ENCODE peak calls at places on chromosomes 5 and 9, in eight cellular contexts. One of them, this sample, is unnamed.

GRCh38 chr9:124040935-124041816 is 29.6 kb downstream of the LHX2 start:
- DNase-seq in cardiac septum: no peak
- DNase-seq in foreskin fibroblast: peak; percentile 38
- DNase-seq in GM12891: peak; percentile 91
- DNase-seq in GM12865: peak; percentile 36
- DNase-seq in stimulated activated CD4-positive, alpha-beta T cell treated with anti-CD3 and anti-CD28 coated beads, Interleukin-1b, Interleukin-23, amount 100 ng/mL, for 4 hours: no peak
- DNase-seq in AG08396: peak; percentile 85
- DNase-seq in activated T-cell treated with anti-CD3 and anti-CD28 coated beads, Interleukin-2, amount 50 U/mL, for 72 hours: peak; percentile 46
- DNase-seq in this sample: peak; percentile 12

GRCh38 chr5:53246042-53246836 is 136.7 kb upstream of the MOCS2 start:
- DNase-seq in AG08396: peak; percentile 62
- DNase-seq in foreskin fibroblast: peak; percentile 88
- DNase-seq in GM12865: no peak
- DNase-seq in cardiac septum: no peak
- DNase-seq in activated T-cell treated with anti-CD3 and anti-CD28 coated beads, Interleukin-2, amount 50 U/mL, for 72 hours: no peak
- DNase-seq in stimulated activated CD4-positive, alpha-beta T cell treated with anti-CD3 and anti-CD28 coated beads, Interleukin-1b, Interleukin-23, amount 100 ng/mL, for 4 hours: no peak
- DNase-seq in GM12891: no peak
- DNase-seq in this sample: no peak

GRCh38 chr9:2872307-2872940 is 28.5 kb upstream of the PUM3 start:
- DNase-seq in stimulated activated CD4-positive, alpha-beta T cell treated with anti-CD3 and anti-CD28 coated beads, Interleukin-1b, Interleukin-23, amount 100 ng/mL, for 4 hours: no peak
- DNase-seq in cardiac septum: no peak
- DNase-seq in AG08396: no peak
- DNase-seq in activated T-cell treated with anti-CD3 and anti-CD28 coated beads, Interleukin-2, amount 50 U/mL, for 72 hours: no peak
- DNase-seq in GM12865: no peak
- DNase-seq in GM12891: no peak
- DNase-seq in foreskin fibroblast: peak; percentile 58
- DNase-seq in this sample: no peak

GRCh38 chr9:4970970-4971641 is 14.0 kb upstream of the JAK2 start:
- DNase-seq in foreskin fibroblast: no peak
- DNase-seq in cardiac septum: no peak
- DNase-seq in stimulated activated CD4-positive, alpha-beta T cell treated with anti-CD3 and anti-CD28 coated beads, Interleukin-1b, Interleukin-23, amount 100 ng/mL, for 4 hours: peak; percentile 45
- DNase-seq in GM12865: peak; percentile 86
- DNase-seq in AG08396: no peak
- DNase-seq in activated T-cell treated with anti-CD3 and anti-CD28 coated beads, Interleukin-2, amount 50 U/mL, for 72 hours: peak; percentile 81
- DNase-seq in GM12891: no peak
- DNase-seq in this sample: peak; percentile 54

GRCh38 chr9:87615547-87616148 is 110.3 kb upstream of the CTSL start:
- DNase-seq in AG08396: no peak
- DNase-seq in activated T-cell treated with anti-CD3 and anti-CD28 coated beads, Interleukin-2, amount 50 U/mL, for 72 hours: no peak
- DNase-seq in GM12891: no peak
- DNase-seq in foreskin fibroblast: no peak
- DNase-seq in GM12865: no peak
- DNase-seq in stimulated activated CD4-positive, alpha-beta T cell treated with anti-CD3 and anti-CD28 coated beads, Interleukin-1b, Interleukin-23, amount 100 ng/mL, for 4 hours: no peak
- DNase-seq in cardiac septum: no peak
- DNase-seq in this sample: no peak

GRCh38 chr5:107955321-107955720 is 284.6 kb upstream of the EFNA5 start:
- DNase-seq in cardiac septum: no peak
- DNase-seq in GM12891: no peak
- DNase-seq in foreskin fibroblast: no peak
- DNase-seq in activated T-cell treated with anti-CD3 and anti-CD28 coated beads, Interleukin-2, amount 50 U/mL, for 72 hours: no peak
- DNase-seq in AG08396: no peak
- DNase-seq in stimulated activated CD4-positive, alpha-beta T cell treated with anti-CD3 and anti-CD28 coated beads, Interleukin-1b, Interleukin-23, amount 100 ng/mL, for 4 hours: no peak
- DNase-seq in GM12865: no peak
- DNase-seq in this sample: no peak

GRCh38 chr5:179378441-179379271 is 33.4 kb upstream of the ADAMTS2 start:
- DNase-seq in foreskin fibroblast: peak; percentile 84
- DNase-seq in AG08396: no peak
- DNase-seq in GM12865: no peak
- DNase-seq in stimulated activated CD4-positive, alpha-beta T cell treated with anti-CD3 and anti-CD28 coated beads, Interleukin-1b, Interleukin-23, amount 100 ng/mL, for 4 hours: no peak
- DNase-seq in activated T-cell treated with anti-CD3 and anti-CD28 coated beads, Interleukin-2, amount 50 U/mL, for 72 hours: no peak
- DNase-seq in cardiac septum: no peak
- DNase-seq in GM12891: no peak
- DNase-seq in this sample: no peak

GRCh38 chr9:84974258-84974657 is 304.7 kb downstream of the NTRK2 start:
- DNase-seq in activated T-cell treated with anti-CD3 and anti-CD28 coated beads, Interleukin-2, amount 50 U/mL, for 72 hours: no peak
- DNase-seq in GM12865: no peak
- DNase-seq in cardiac septum: no peak
- DNase-seq in stimulated activated CD4-positive, alpha-beta T cell treated with anti-CD3 and anti-CD28 coated beads, Interleukin-1b, Interleukin-23, amount 100 ng/mL, for 4 hours: no peak
- DNase-seq in foreskin fibroblast: no peak
- DNase-seq in AG08396: no peak
- DNase-seq in GM12891: no peak
- DNase-seq in this sample: no peak

GRCh38 chr9:108580021-108580439 is 275.8 kb downstream of the ACTL7B start:
- DNase-seq in foreskin fibroblast: peak; percentile 72
- DNase-seq in cardiac septum: no peak
- DNase-seq in AG08396: no peak
- DNase-seq in stimulated activated CD4-positive, alpha-beta T cell treated with anti-CD3 and anti-CD28 coated beads, Interleukin-1b, Interleukin-23, amount 100 ng/mL, for 4 hours: no peak
- DNase-seq in GM12891: no peak
- DNase-seq in GM12865: no peak
- DNase-seq in activated T-cell treated with anti-CD3 and anti-CD28 coated beads, Interleukin-2, amount 50 U/mL, for 72 hours: no peak
- DNase-seq in this sample: no peak

GRCh38 chr9:114836769-114837168 is 30.9 kb upstream of the TNFSF15 start:
- DNase-seq in AG08396: no peak
- DNase-seq in foreskin fibroblast: peak; percentile 47
- DNase-seq in GM12865: no peak
- DNase-seq in GM12891: no peak
- DNase-seq in activated T-cell treated with anti-CD3 and anti-CD28 coated beads, Interleukin-2, amount 50 U/mL, for 72 hours: peak; percentile 53
- DNase-seq in stimulated activated CD4-positive, alpha-beta T cell treated with anti-CD3 and anti-CD28 coated beads, Interleukin-1b, Interleukin-23, amount 100 ng/mL, for 4 hours: no peak
- DNase-seq in cardiac septum: no peak
- DNase-seq in this sample: no peak

GRCh38 chr5:55625913-55626312 is 86.2 kb downstream of the SLC38A9 start:
- DNase-seq in cardiac septum: no peak
- DNase-seq in GM12865: peak; percentile 4
- DNase-seq in activated T-cell treated with anti-CD3 and anti-CD28 coated beads, Interleukin-2, amount 50 U/mL, for 72 hours: no peak
- DNase-seq in foreskin fibroblast: no peak
- DNase-seq in stimulated activated CD4-positive, alpha-beta T cell treated with anti-CD3 and anti-CD28 coated beads, Interleukin-1b, Interleukin-23, amount 100 ng/mL, for 4 hours: no peak
- DNase-seq in GM12891: no peak
- DNase-seq in AG08396: no peak
- DNase-seq in this sample: no peak

GRCh38 chr9:470041-470781 is 255.5 kb downstream of the DOCK8 start:
- DNase-seq in activated T-cell treated with anti-CD3 and anti-CD28 coated beads, Interleukin-2, amount 50 U/mL, for 72 hours: peak; percentile 91
- DNase-seq in GM12865: peak; percentile 94
- DNase-seq in cardiac septum: peak; percentile 95
- DNase-seq in GM12891: peak; percentile 66
- DNase-seq in AG08396: peak; percentile 90
- DNase-seq in foreskin fibroblast: peak; percentile 74
- DNase-seq in stimulated activated CD4-positive, alpha-beta T cell treated with anti-CD3 and anti-CD28 coated beads, Interleukin-1b, Interleukin-23, amount 100 ng/mL, for 4 hours: peak; percentile 95
- DNase-seq in this sample: peak; percentile 89

GRCh38 chr9:14014209-14014608 is 299.7 kb downstream of the NFIB start:
- DNase-seq in GM12891: no peak
- DNase-seq in AG08396: no peak
- DNase-seq in stimulated activated CD4-positive, alpha-beta T cell treated with anti-CD3 and anti-CD28 coated beads, Interleukin-1b, Interleukin-23, amount 100 ng/mL, for 4 hours: no peak
- DNase-seq in cardiac septum: no peak
- DNase-seq in activated T-cell treated with anti-CD3 and anti-CD28 coated beads, Interleukin-2, amount 50 U/mL, for 72 hours: no peak
- DNase-seq in foreskin fibroblast: no peak
- DNase-seq in GM12865: no peak
- DNase-seq in this sample: no peak

GRCh38 chr9:12666813-12667212 is 26.4 kb upstream of the TYRP1 start:
- DNase-seq in activated T-cell treated with anti-CD3 and anti-CD28 coated beads, Interleukin-2, amount 50 U/mL, for 72 hours: no peak
- DNase-seq in cardiac septum: no peak
- DNase-seq in foreskin fibroblast: no peak
- DNase-seq in GM12891: no peak
- DNase-seq in GM12865: no peak
- DNase-seq in AG08396: no peak
- DNase-seq in stimulated activated CD4-positive, alpha-beta T cell treated with anti-CD3 and anti-CD28 coated beads, Interleukin-1b, Interleukin-23, amount 100 ng/mL, for 4 hours: no peak
- DNase-seq in this sample: no peak

GRCh38 chr5:123496892-123497291 is 15.1 kb upstream of the CSNK1G3 start:
- DNase-seq in GM12891: no peak
- DNase-seq in cardiac septum: no peak
- DNase-seq in foreskin fibroblast: peak; percentile 65
- DNase-seq in stimulated activated CD4-positive, alpha-beta T cell treated with anti-CD3 and anti-CD28 coated beads, Interleukin-1b, Interleukin-23, amount 100 ng/mL, for 4 hours: no peak
- DNase-seq in AG08396: no peak
- DNase-seq in activated T-cell treated with anti-CD3 and anti-CD28 coated beads, Interleukin-2, amount 50 U/mL, for 72 hours: no peak
- DNase-seq in GM12865: no peak
- DNase-seq in this sample: no peak

This sample was measured in activated T-helper 9 cell treated with anti-CD3 and anti-CD28 coated beads, Interleukin-2, amount 50 U/mL, for 16 hours.